ENCODE peak calls at places on chromosomes 1 and 21, in nine cellular contexts. A is GM04503, K is kidney tubule cell, Z is neural crest cell, D is hippocampal formation, H is epithelial cell of prostate, C is OCI-LY7, J is mesenteric fat pad, Y is bronchial epithelial cell. F is an unnamed sample.

GRCh38 chr1:37995773-37996379 is 6.1 kb upstream of the SF3A3 start:
- DNase-seq in A (peak), K (peak), Z (no peak), D (no peak), H (no peak), C (no peak), J (peak), Y (peak), F (no peak)

GRCh38 chr1:64921761-64922160 is 44.6 kb downstream of the JAK1 start:
- DNase-seq in A (no peak), K (no peak), Z (no peak), D (no peak), H (no peak), C (no peak), J (no peak), Y (no peak), F (no peak)

GRCh38 chr1:160499631-160500030 is 23.4 kb downstream of the SLAMF6 start:
- DNase-seq in A (no peak), K (no peak), Z (no peak), D (no peak), H (no peak), C (no peak), J (no peak), Y (no peak), F (no peak)

GRCh38 chr1:101314244-101314643 is 77.4 kb downstream of the S1PR1 start:
- DNase-seq in A (no peak), K (peak), Z (no peak), D (no peak), H (no peak), C (no peak), J (no peak), Y (peak), F (peak)

GRCh38 chr21:40531421-40531820 is 315.5 kb downstream of the DSCAM start:
- DNase-seq in A (no peak), K (peak), Z (no peak), D (no peak), H (no peak), C (no peak), J (no peak), Y (no peak), F (no peak)

GRCh38 chr1:32031578-32032286 is 18.1 kb downstream of the KHDRBS1 start:
- DNase-seq in A (peak), K (peak), Z (no peak), D (no peak), H (peak), C (no peak), J (no peak), Y (peak), F (peak)

GRCh38 chr1:64059556-64059955 is 143.9 kb upstream of the UBE2U start:
- DNase-seq in A (no peak), K (peak), Z (no peak), D (no peak), H (no peak), C (no peak), J (no peak), Y (no peak), F (no peak)

GRCh38 chr1:159204791-159205141 is at the start of gene ACKR1:
- DNase-seq in A (no peak), K (no peak), Z (no peak), D (no peak), H (no peak), C (no peak), J (no peak), Y (no peak), F (no peak)

GRCh38 chr1:2210084-2210653 is 15.6 kb upstream of the FAAP20 start:
- DNase-seq in A (no peak), K (no peak), Z (no peak), D (no peak), H (no peak), C (no peak), J (no peak), Y (peak), F (no peak)

GRCh38 chr1:182984621-182985020 is 31.7 kb upstream of the SHCBP1L start:
- DNase-seq in A (no peak), K (no peak), Z (no peak), D (no peak), H (no peak), C (no peak), J (no peak), Y (no peak), F (no peak)

GRCh38 chr1:125064481-125064880 is 3879.7 kb downstream of the SRGAP2C start:
- DNase-seq in A (no peak), K (no peak), Z (no peak), D (no peak), H (no peak), C (no peak), J (no peak), Y (no peak), F (no peak)

GRCh38 chr1:161725888-161726630 is 4.7 kb downstream of the FCRLB start:
- DNase-seq in A (peak), K (peak), Z (peak), D (no peak), H (no peak), C (peak), J (no peak), Y (no peak), F (peak)

GRCh38 chr1:57474097-57474750 is 50.4 kb upstream of the DAB1 start:
- DNase-seq in A (peak), K (no peak), Z (no peak), D (no peak), H (no peak), C (no peak), J (no peak), Y (peak), F (no peak)

GRCh38 chr21:34565238-34565637 is 49.7 kb downstream of the RCAN1 start:
- DNase-seq in A (no peak), K (no peak), Z (no peak), D (no peak), H (no peak), C (no peak), J (no peak), Y (no peak), F (no peak)

GRCh38 chr1:170619167-170620030 is 44.5 kb upstream of the PRRX1 start:
- DNase-seq in A (no peak), K (no peak), Z (no peak), D (no peak), H (peak), C (no peak), J (no peak), Y (peak), F (peak)

GRCh38 chr1:156896490-156897033 is 3.0 kb downstream of the PEAR1 start:
- DNase-seq in A (peak), K (peak), Z (no peak), D (no peak), H (peak), C (no peak), J (no peak), Y (peak), F (peak)

GRCh38 chr1:237685553-237685952 is 205.2 kb downstream of the ZP4 start:
- DNase-seq in A (no peak), K (no peak), Z (no peak), D (no peak), H (no peak), C (no peak), J (no peak), Y (no peak), F (no peak)

GRCh38 chr21:31326478-31327247 is 17.4 kb downstream of the TIAM1 start:
- DNase-seq in A (no peak), K (no peak), Z (no peak), D (no peak), H (no peak), C (peak), J (no peak), Y (no peak), F (no peak)

GRCh38 chr1:32105338-32105737 is 2.5 kb upstream of the KPNA6 start:
- DNase-seq in A (no peak), K (no peak), Z (no peak), D (no peak), H (no peak), C (no peak), J (peak), Y (no peak), F (no peak)

GRCh38 chr21:37877171-37877570 is 39.1 kb downstream of the KCNJ6 start:
- DNase-seq in A (no peak), K (peak), Z (no peak), D (no peak), H (no peak), C (no peak), J (no peak), Y (no peak), F (peak)

F was measured in PC-3.